ENCODE peak calls at places on chromosomes 3 and 15, in seven cellular contexts. One of them, this sample, is unnamed.

GRCh38 chr3:79515072-79515471 is 252.7 kb downstream of the ROBO1 start:
- DNase-seq in chondrocyte: no peak
- DNase-seq in IMR-90: no peak
- DNase-seq in A549: no peak
- DNase-seq in nephron progenitor cell: no peak
- DNase-seq in CD8-positive, alpha-beta T cell: no peak
- DNase-seq in lower leg skin: peak
- DNase-seq in this sample: no peak

GRCh38 chr3:79257811-79258210 is 510.0 kb downstream of the ROBO1 start:
- DNase-seq in IMR-90: no peak
- DNase-seq in CD8-positive, alpha-beta T cell: no peak
- DNase-seq in A549: no peak
- DNase-seq in nephron progenitor cell: no peak
- DNase-seq in lower leg skin: no peak
- DNase-seq in chondrocyte: no peak
- DNase-seq in this sample: no peak

GRCh38 chr3:8723612-8724011 is 10.0 kb upstream of the CAV3 start:
- DNase-seq in nephron progenitor cell: no peak
- DNase-seq in lower leg skin: peak
- DNase-seq in A549: no peak
- DNase-seq in IMR-90: no peak
- DNase-seq in CD8-positive, alpha-beta T cell: no peak
- DNase-seq in chondrocyte: no peak
- DNase-seq in this sample: no peak

GRCh38 chr3:119173325-119173724 is at the start of gene UPK1B:
- DNase-seq in CD8-positive, alpha-beta T cell: no peak
- DNase-seq in A549: no peak
- DNase-seq in nephron progenitor cell: peak
- DNase-seq in lower leg skin: no peak
- DNase-seq in chondrocyte: no peak
- DNase-seq in IMR-90: no peak
- DNase-seq in this sample: no peak

GRCh38 chr3:194840661-194841514 is 155.2 kb downstream of the FAM43A start:
- DNase-seq in CD8-positive, alpha-beta T cell: no peak
- DNase-seq in chondrocyte: no peak
- DNase-seq in A549: peak
- DNase-seq in nephron progenitor cell: no peak
- DNase-seq in IMR-90: peak
- DNase-seq in lower leg skin: no peak
- DNase-seq in this sample: no peak

GRCh38 chr15:77058468-77058867 is 12.4 kb downstream of the TSPAN3 start:
- DNase-seq in IMR-90: no peak
- DNase-seq in nephron progenitor cell: no peak
- DNase-seq in CD8-positive, alpha-beta T cell: no peak
- DNase-seq in chondrocyte: no peak
- DNase-seq in A549: no peak
- DNase-seq in lower leg skin: no peak
- DNase-seq in this sample: no peak

GRCh38 chr3:42476225-42477160 is 25.9 kb upstream of the VIPR1 start:
- DNase-seq in CD8-positive, alpha-beta T cell: no peak
- DNase-seq in lower leg skin: peak
- DNase-seq in nephron progenitor cell: no peak
- DNase-seq in IMR-90: no peak
- DNase-seq in A549: no peak
- DNase-seq in chondrocyte: no peak
- DNase-seq in this sample: no peak

GRCh38 chr3:175737646-175738572 is 878.8 kb downstream of the NAALADL2 start:
- DNase-seq in lower leg skin: no peak
- DNase-seq in IMR-90: peak
- DNase-seq in chondrocyte: no peak
- DNase-seq in CD8-positive, alpha-beta T cell: no peak
- DNase-seq in A549: no peak
- DNase-seq in nephron progenitor cell: no peak
- DNase-seq in this sample: no peak

GRCh38 chr3:52983336-52983807 is 62.5 kb downstream of the SFMBT1 start:
- DNase-seq in IMR-90: no peak
- DNase-seq in A549: no peak
- DNase-seq in CD8-positive, alpha-beta T cell: peak
- DNase-seq in nephron progenitor cell: no peak
- DNase-seq in chondrocyte: no peak
- DNase-seq in lower leg skin: no peak
- DNase-seq in this sample: peak

GRCh38 chr3:36695113-36695768 is 69.1 kb downstream of the DCLK3 start:
- DNase-seq in A549: no peak
- DNase-seq in nephron progenitor cell: no peak
- DNase-seq in lower leg skin: no peak
- DNase-seq in IMR-90: no peak
- DNase-seq in CD8-positive, alpha-beta T cell: no peak
- DNase-seq in chondrocyte: no peak
- DNase-seq in this sample: no peak

GRCh38 chr3:53196575-53197407 is 35.8 kb downstream of the PRKCD start:
- DNase-seq in chondrocyte: peak
- DNase-seq in IMR-90: peak
- DNase-seq in CD8-positive, alpha-beta T cell: no peak
- DNase-seq in lower leg skin: no peak
- DNase-seq in A549: no peak
- DNase-seq in nephron progenitor cell: peak
- DNase-seq in this sample: no peak

GRCh38 chr3:71208273-71209095 is 375.0 kb downstream of the FOXP1 start:
- DNase-seq in CD8-positive, alpha-beta T cell: no peak
- DNase-seq in chondrocyte: no peak
- DNase-seq in A549: peak
- DNase-seq in IMR-90: peak
- DNase-seq in nephron progenitor cell: no peak
- DNase-seq in lower leg skin: no peak
- DNase-seq in this sample: no peak

GRCh38 chr15:100671858-100672543 is 69.6 kb downstream of the ASB7 start:
- DNase-seq in A549: peak
- DNase-seq in nephron progenitor cell: peak
- DNase-seq in IMR-90: peak
- DNase-seq in lower leg skin: peak
- DNase-seq in chondrocyte: no peak
- DNase-seq in CD8-positive, alpha-beta T cell: no peak
- DNase-seq in this sample: peak
- TF ChIP-seq CTCF in A549: peak
- TF ChIP-seq CTCF in nephron progenitor cell: peak
- TF ChIP-seq CTCF in IMR-90: peak
- TF ChIP-seq CTCF in lower leg skin: no peak
- TF ChIP-seq CTCF in chondrocyte: peak
- TF ChIP-seq CTCF in CD8-positive, alpha-beta T cell: no peak
- TF ChIP-seq CTCF in this sample: peak

GRCh38 chr3:134212898-134213665 is 37.6 kb downstream of the RYK start:
- DNase-seq in A549: peak
- DNase-seq in nephron progenitor cell: peak
- DNase-seq in IMR-90: peak
- DNase-seq in CD8-positive, alpha-beta T cell: peak
- DNase-seq in chondrocyte: no peak
- DNase-seq in lower leg skin: peak
- DNase-seq in this sample: peak
- TF ChIP-seq CTCF in A549: peak
- TF ChIP-seq CTCF in nephron progenitor cell: peak
- TF ChIP-seq CTCF in IMR-90: peak
- TF ChIP-seq CTCF in CD8-positive, alpha-beta T cell: peak
- TF ChIP-seq CTCF in chondrocyte: peak
- TF ChIP-seq CTCF in lower leg skin: no peak
- TF ChIP-seq CTCF in this sample: peak

GRCh38 chr15:70172124-70172523 is 74.4 kb upstream of the TLE3 start:
- DNase-seq in CD8-positive, alpha-beta T cell: no peak
- DNase-seq in chondrocyte: no peak
- DNase-seq in lower leg skin: no peak
- DNase-seq in IMR-90: no peak
- DNase-seq in nephron progenitor cell: no peak
- DNase-seq in A549: no peak
- DNase-seq in this sample: no peak

GRCh38 chr15:70169147-70169546 is 71.4 kb upstream of the TLE3 start:
- DNase-seq in chondrocyte: no peak
- DNase-seq in lower leg skin: no peak
- DNase-seq in CD8-positive, alpha-beta T cell: no peak
- DNase-seq in IMR-90: no peak
- DNase-seq in A549: no peak
- DNase-seq in nephron progenitor cell: no peak
- DNase-seq in this sample: no peak

GRCh38 chr15:70170096-70170699 is 72.5 kb upstream of the TLE3 start:
- DNase-seq in chondrocyte: no peak
- DNase-seq in IMR-90: no peak
- DNase-seq in A549: no peak
- DNase-seq in CD8-positive, alpha-beta T cell: no peak
- DNase-seq in lower leg skin: no peak
- DNase-seq in nephron progenitor cell: no peak
- DNase-seq in this sample: no peak

GRCh38 chr15:70171224-70171886 is 73.6 kb upstream of the TLE3 start:
- DNase-seq in CD8-positive, alpha-beta T cell: no peak
- DNase-seq in IMR-90: no peak
- DNase-seq in A549: no peak
- DNase-seq in chondrocyte: no peak
- DNase-seq in lower leg skin: no peak
- DNase-seq in nephron progenitor cell: no peak
- DNase-seq in this sample: no peak

GRCh38 chr15:70172561-70172960 is 74.8 kb upstream of the TLE3 start:
- DNase-seq in CD8-positive, alpha-beta T cell: no peak
- DNase-seq in nephron progenitor cell: no peak
- DNase-seq in IMR-90: no peak
- DNase-seq in lower leg skin: no peak
- DNase-seq in chondrocyte: no peak
- DNase-seq in A549: peak
- DNase-seq in this sample: no peak
- TF ChIP-seq CTCF in CD8-positive, alpha-beta T cell: no peak
- TF ChIP-seq CTCF in nephron progenitor cell: no peak
- TF ChIP-seq CTCF in IMR-90: no peak
- TF ChIP-seq CTCF in lower leg skin: no peak
- TF ChIP-seq CTCF in chondrocyte: peak
- TF ChIP-seq CTCF in A549: no peak
- TF ChIP-seq CTCF in this sample: no peak

GRCh38 chr3:122299222-122299621 is 25.8 kb upstream of the CSTA start:
- DNase-seq in IMR-90: no peak
- DNase-seq in CD8-positive, alpha-beta T cell: no peak
- DNase-seq in chondrocyte: no peak
- DNase-seq in nephron progenitor cell: no peak
- DNase-seq in lower leg skin: no peak
- DNase-seq in A549: no peak
- DNase-seq in this sample: no peak

GRCh38 chr3:122298239-122298638 is 26.8 kb upstream of the CSTA start:
- DNase-seq in lower leg skin: no peak
- DNase-seq in CD8-positive, alpha-beta T cell: no peak
- DNase-seq in nephron progenitor cell: no peak
- DNase-seq in IMR-90: no peak
- DNase-seq in chondrocyte: no peak
- DNase-seq in A549: no peak
- DNase-seq in this sample: peak

GRCh38 chr3:122301063-122301462 is 24.0 kb upstream of the CSTA start:
- DNase-seq in chondrocyte: no peak
- DNase-seq in lower leg skin: no peak
- DNase-seq in A549: no peak
- DNase-seq in IMR-90: no peak
- DNase-seq in CD8-positive, alpha-beta T cell: no peak
- DNase-seq in nephron progenitor cell: no peak
- DNase-seq in this sample: no peak

GRCh38 chr3:122295286-122295685 is 29.8 kb upstream of the CSTA start:
- DNase-seq in lower leg skin: no peak
- DNase-seq in chondrocyte: no peak
- DNase-seq in nephron progenitor cell: no peak
- DNase-seq in IMR-90: no peak
- DNase-seq in A549: no peak
- DNase-seq in CD8-positive, alpha-beta T cell: no peak
- DNase-seq in this sample: no peak

GRCh38 chr3:122299872-122300460 is 25.1 kb upstream of the CSTA start:
- DNase-seq in IMR-90: peak
- DNase-seq in A549: peak
- DNase-seq in lower leg skin: no peak
- DNase-seq in CD8-positive, alpha-beta T cell: no peak
- DNase-seq in chondrocyte: no peak
- DNase-seq in nephron progenitor cell: peak
- DNase-seq in this sample: no peak
- TF ChIP-seq CTCF in IMR-90: peak
- TF ChIP-seq CTCF in A549: peak
- TF ChIP-seq CTCF in lower leg skin: no peak
- TF ChIP-seq CTCF in CD8-positive, alpha-beta T cell: peak
- TF ChIP-seq CTCF in chondrocyte: peak
- TF ChIP-seq CTCF in nephron progenitor cell: peak
- TF ChIP-seq CTCF in this sample: peak

DNA sequence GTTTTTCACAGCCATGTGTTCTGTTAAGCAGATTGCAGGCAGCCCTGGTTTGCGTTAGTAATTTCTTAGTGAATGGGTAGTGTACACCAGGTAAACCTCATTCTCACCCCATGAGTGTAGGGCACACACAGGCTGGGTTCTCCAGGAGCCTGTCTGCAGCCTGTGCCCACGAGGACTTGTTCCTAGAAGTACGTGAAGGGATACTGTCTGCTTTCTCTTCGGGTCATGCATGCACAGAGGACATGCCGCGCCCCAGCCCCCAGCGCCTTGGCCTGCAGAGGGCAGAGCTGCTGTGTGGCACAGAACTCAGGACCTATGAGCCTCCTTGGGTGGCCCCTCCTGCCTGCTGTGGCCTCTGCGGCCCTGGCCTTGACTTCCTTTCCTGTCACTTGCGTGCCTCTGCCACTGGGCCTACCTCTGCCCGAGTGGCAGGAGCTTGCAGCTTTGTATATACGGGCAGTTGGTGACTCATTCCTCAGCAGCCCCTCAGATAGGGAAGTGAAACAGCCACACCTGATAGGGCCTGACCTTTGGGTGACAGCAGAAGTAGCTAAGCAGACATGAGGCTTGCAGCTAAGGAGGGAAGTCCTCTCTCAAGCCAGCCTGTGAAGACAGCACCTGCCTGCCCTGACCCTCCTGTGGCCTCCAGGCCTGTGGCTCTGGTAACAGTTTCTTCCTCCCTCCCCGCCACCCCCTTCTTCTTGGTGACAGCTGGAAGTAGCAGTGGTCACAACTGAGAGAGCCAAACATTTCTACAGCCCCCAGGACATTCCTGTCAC is 19.5 kb downstream of the PPCDC start:
- DNase-seq in IMR-90: peak
- DNase-seq in A549: peak
- DNase-seq in nephron progenitor cell: peak
- DNase-seq in lower leg skin: peak
- DNase-seq in chondrocyte: no peak
- DNase-seq in CD8-positive, alpha-beta T cell: peak
- DNase-seq in this sample: peak
- TF ChIP-seq CTCF in IMR-90: peak
- TF ChIP-seq CTCF in A549: peak
- TF ChIP-seq CTCF in nephron progenitor cell: peak
- TF ChIP-seq CTCF in lower leg skin: no peak
- TF ChIP-seq CTCF in chondrocyte: peak
- TF ChIP-seq CTCF in CD8-positive, alpha-beta T cell: no peak
- TF ChIP-seq CTCF in this sample: peak

This sample was measured in GM13977.